ENCODE peak calls at places on chromosomes 1 and 21, in seven cellular contexts. J, G, H, P, S, Y and C are unnamed samples.

GRCh38 chr21:33924079-33924765 is 8.6 kb upstream of the ATP5PO start:
- DNase-seq in J (peak), G (peak), H (peak), P (peak), S (peak), Y (peak), C (peak)

GRCh38 chr1:175133693-175134435 is 58.7 kb downstream of the KIAA0040 start:
- DNase-seq in J (no peak), G (no peak), H (no peak), P (no peak), S (no peak), Y (no peak), C (no peak)

GRCh38 chr1:48102766-48103165 is 105.6 kb upstream of the TRABD2B start:
- DNase-seq in J (peak), G (no peak), H (no peak), P (no peak), S (no peak), Y (no peak), C (no peak)

GRCh38 chr1:173496757-173497323 is 19.7 kb downstream of the PRDX6 start:
- DNase-seq in J (no peak), G (no peak), H (no peak), P (peak), S (no peak), Y (no peak), C (no peak)

GRCh38 chr1:226211181-226211580 is 12.3 kb upstream of the MIXL1 start:
- DNase-seq in J (no peak), G (no peak), H (no peak), P (no peak), S (no peak), Y (no peak), C (no peak)

GRCh38 chr21:15034126-15034848 is 30.5 kb downstream of the NRIP1 start:
- DNase-seq in J (no peak), G (no peak), H (no peak), P (no peak), S (no peak), Y (no peak), C (no peak)

GRCh38 chr1:231957361-231957760 is 330.8 kb downstream of the DISC1 start:
- DNase-seq in J (no peak), G (no peak), H (no peak), P (no peak), S (no peak), Y (no peak), C (no peak)

GRCh38 chr1:156707486-156708244 is 2.3 kb upstream of the CRABP2 start:
- DNase-seq in J (no peak), G (no peak), H (no peak), P (no peak), S (no peak), Y (no peak), C (no peak)

GRCh38 chr21:45404726-45405270 is at the start of gene COL18A1:
- DNase-seq in J (no peak), G (peak), H (peak), P (peak), S (no peak), Y (peak), C (peak)

GRCh38 chr1:27522148-27522859 is 32.3 kb upstream of the WASF2 start:
- DNase-seq in J (no peak), G (no peak), H (peak), P (no peak), S (no peak), Y (no peak), C (peak)

GRCh38 chr1:212479188-212479587 is 46.5 kb downstream of the NENF start:
- DNase-seq in J (no peak), G (no peak), H (no peak), P (no peak), S (no peak), Y (peak), C (no peak)

GRCh38 chr1:207755846-207756692 is 4.2 kb downstream of the CD46 start:
- DNase-seq in J (no peak), G (no peak), H (no peak), P (no peak), S (no peak), Y (no peak), C (no peak)

GRCh38 chr1:84619383-84620093 is 45.3 kb upstream of the CTBS start:
- DNase-seq in J (no peak), G (no peak), H (no peak), P (no peak), S (no peak), Y (no peak), C (no peak)

GRCh38 chr1:225603538-225604354 is 49.2 kb downstream of the ENAH start:
- DNase-seq in J (no peak), G (no peak), H (no peak), P (no peak), S (no peak), Y (no peak), C (no peak)

GRCh38 chr1:241994171-241994570 is 4.7 kb downstream of the MAP1LC3C start:
- DNase-seq in J (no peak), G (no peak), H (no peak), P (no peak), S (no peak), Y (no peak), C (no peak)

GRCh38 chr1:3399732-3400131 is 54.7 kb upstream of the ARHGEF16 start:
- DNase-seq in J (no peak), G (no peak), H (no peak), P (no peak), S (no peak), Y (no peak), C (no peak)

GRCh38 chr1:239682945-239683344 is 296.6 kb downstream of the CHRM3 start:
- DNase-seq in J (no peak), G (no peak), H (no peak), P (no peak), S (no peak), Y (no peak), C (no peak)

GRCh38 chr1:84587099-84587498 is 12.9 kb upstream of the CTBS start:
- DNase-seq in J (no peak), G (no peak), H (no peak), P (no peak), S (no peak), Y (no peak), C (no peak)

GRCh38 chr1:60732977-60733401 is 349.4 kb upstream of the NFIA start:
- DNase-seq in J (no peak), G (no peak), H (no peak), P (no peak), S (no peak), Y (no peak), C (no peak)

GRCh38 chr1:1092149-1092855 is 18.2 kb upstream of the RNF223 start:
- DNase-seq in J (no peak), G (no peak), H (no peak), P (peak), S (no peak), Y (no peak), C (peak)

GRCh38 chr1:37033355-37034291 is 692 bp downstream of the GRIK3 start:
- DNase-seq in J (no peak), G (no peak), H (no peak), P (no peak), S (no peak), Y (no peak), C (no peak)

GRCh38 chr1:116345830-116346229 is 27.2 kb upstream of the ATP1A1 start:
- DNase-seq in J (no peak), G (no peak), H (no peak), P (no peak), S (no peak), Y (no peak), C (no peak)

GRCh38 chr1:3409737-3410434 is 44.6 kb upstream of the ARHGEF16 start:
- DNase-seq in J (no peak), G (no peak), H (peak), P (peak), S (no peak), Y (no peak), C (peak)

GRCh38 chr1:22805672-22806038 is 95.0 kb downstream of the EPHB2 start:
- DNase-seq in J (no peak), G (no peak), H (no peak), P (no peak), S (no peak), Y (no peak), C (no peak)

GRCh38 chr1:187261637-187262036 is 432.9 kb downstream of the PLA2G4A start:
- DNase-seq in J (no peak), G (no peak), H (no peak), P (no peak), S (no peak), Y (no peak), C (no peak)

GRCh38 chr1:22850681-22851080 is 122.0 kb downstream of the LACTBL1 start:
- DNase-seq in J (no peak), G (no peak), H (no peak), P (peak), S (no peak), Y (no peak), C (no peak)

GRCh38 chr21:33109574-33110339 is 39.8 kb downstream of the OLIG1 start:
- DNase-seq in J (no peak), G (no peak), H (no peak), P (no peak), S (no peak), Y (peak), C (peak)

GRCh38 chr1:164614316-164614715 is 55.3 kb downstream of the PBX1 start:
- DNase-seq in J (no peak), G (no peak), H (no peak), P (no peak), S (no peak), Y (no peak), C (no peak)

DNA sequence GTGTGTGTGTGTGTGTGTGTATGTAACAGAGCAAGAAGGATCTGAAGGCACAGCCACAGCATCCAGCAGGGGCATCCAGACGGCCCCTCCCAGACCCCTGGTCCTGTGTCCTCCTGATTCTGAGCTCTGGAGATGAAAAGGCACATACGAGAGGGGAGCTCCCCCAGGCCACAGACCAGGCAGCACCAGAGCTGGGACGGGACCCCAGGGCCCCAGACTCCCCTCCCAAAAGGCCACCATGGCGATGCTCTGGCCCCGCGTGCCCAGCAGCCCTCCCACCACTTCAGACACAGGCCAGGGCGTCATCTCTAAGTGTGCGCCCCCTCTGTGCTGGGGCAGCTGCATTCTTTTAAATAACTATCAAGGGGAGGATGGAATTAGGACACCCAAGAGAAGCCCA is 245.8 kb downstream of the MATN1 start:
- DNase-seq in J (no peak), G (no peak), H (peak), P (no peak), S (no peak), Y (peak), C (peak)
- TF ChIP-seq EP300 in J (no peak), G (no peak), H (no peak), P (no peak), S (no peak), Y (no peak), C (no peak)

GRCh38 chr21:41953831-41954653 is at the start of gene C2CD2:
- DNase-seq in J (no peak), G (peak), H (peak), P (peak), S (no peak), Y (peak), C (peak)
- TF ChIP-seq POLR2AphosphoS5 in J (peak), G (peak), H (no peak), P (no peak), S (no peak), Y (no peak), C (no peak)

DNA sequence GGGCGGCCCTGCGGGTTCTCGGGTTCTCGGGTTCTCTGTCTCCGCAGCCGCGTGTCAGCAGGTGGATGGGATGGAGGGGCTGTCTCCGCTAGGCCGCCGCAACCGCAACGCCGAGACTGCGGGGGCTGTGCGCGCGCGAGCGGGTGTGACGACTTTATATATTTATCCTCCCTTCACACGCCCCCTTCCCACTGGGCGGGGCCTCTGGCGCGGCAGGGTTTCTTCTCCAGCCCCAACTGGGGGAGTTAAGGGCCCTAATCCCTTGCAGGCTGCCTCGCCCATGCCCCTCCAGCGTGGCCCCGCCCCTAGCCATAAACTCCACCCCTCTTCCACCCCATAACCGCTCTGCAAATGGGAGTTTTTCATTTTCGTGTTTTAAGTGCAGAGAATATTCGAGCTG is 3.4 kb downstream of the IGSF21 start:
- DNase-seq in J (no peak), G (peak), H (no peak), P (peak), S (no peak), Y (no peak), C (peak)
- H3K4me3 ChIP-seq in J (peak), G (no peak), H (peak), P (no peak), S (no peak), Y (no peak), C (peak)

GRCh38 chr1:54886724-54887664 is at the start of gene DHCR24:
- DNase-seq in J (no peak), G (peak), H (peak), P (peak), S (peak), Y (peak), C (peak)
- TF ChIP-seq EP300 in J (no peak), G (no peak), H (no peak), P (no peak), S (no peak), Y (no peak), C (no peak)

GRCh38 chr1:203828002-203828401 is 32.6 kb downstream of the ZBED6 start:
- DNase-seq in J (no peak), G (no peak), H (no peak), P (no peak), S (no peak), Y (no peak), C (no peak)
- TF ChIP-seq POLR2AphosphoS5 in J (no peak), G (no peak), H (no peak), P (no peak), S (no peak), Y (no peak), C (no peak)